ENCODE peak calls at places on chromosomes 6 and 20, in six cellular contexts. One of them, this sample, is unnamed.

GRCh38 chr6:53048431-53049195 is 16.6 kb upstream of the FBXO9 start:
- DNase-seq in lower lobe of right lung: no peak
- DNase-seq in prostate gland: no peak
- DNase-seq in colonic mucosa: no peak
- DNase-seq in right cardiac atrium: no peak
- DNase-seq in CD4-positive, CD25-positive, alpha-beta regulatory T cell: peak; percentile 68
- DNase-seq in this sample: no peak

GRCh38 chr20:63554361-63555278 is 661 bp downstream of the FNDC11 start:
- DNase-seq in lower lobe of right lung: no peak
- DNase-seq in prostate gland: no peak
- DNase-seq in colonic mucosa: no peak
- DNase-seq in right cardiac atrium: no peak
- DNase-seq in CD4-positive, CD25-positive, alpha-beta regulatory T cell: no peak
- DNase-seq in this sample: no peak

GRCh38 chr6:112562348-112563220 is 215.5 kb downstream of the RFPL4B start:
- DNase-seq in lower lobe of right lung: no peak
- DNase-seq in prostate gland: no peak
- DNase-seq in colonic mucosa: no peak
- DNase-seq in right cardiac atrium: peak; percentile 55
- DNase-seq in CD4-positive, CD25-positive, alpha-beta regulatory T cell: no peak
- DNase-seq in this sample: no peak

GRCh38 chr6:32113386-32114352 is 4.5 kb upstream of the TNXB start:
- DNase-seq in lower lobe of right lung: peak; percentile 79
- DNase-seq in prostate gland: no peak
- DNase-seq in colonic mucosa: peak; percentile 65
- DNase-seq in right cardiac atrium: peak; percentile 96
- DNase-seq in CD4-positive, CD25-positive, alpha-beta regulatory T cell: no peak
- DNase-seq in this sample: peak; percentile 68

GRCh38 chr20:63703976-63704748 is 3.6 kb downstream of the ARFRP1 start:
- DNase-seq in lower lobe of right lung: no peak
- DNase-seq in prostate gland: no peak
- DNase-seq in colonic mucosa: no peak
- DNase-seq in right cardiac atrium: no peak
- DNase-seq in CD4-positive, CD25-positive, alpha-beta regulatory T cell: no peak
- DNase-seq in this sample: no peak

GRCh38 chr20:41178495-41178894 is 41.2 kb downstream of the PLCG1 start:
- DNase-seq in lower lobe of right lung: no peak
- DNase-seq in prostate gland: no peak
- DNase-seq in colonic mucosa: no peak
- DNase-seq in right cardiac atrium: peak; percentile 24
- DNase-seq in CD4-positive, CD25-positive, alpha-beta regulatory T cell: no peak
- DNase-seq in this sample: peak; percentile 11

GRCh38 chr20:31901615-31902014 is 31.2 kb downstream of the TTLL9 start:
- DNase-seq in lower lobe of right lung: no peak
- DNase-seq in prostate gland: no peak
- DNase-seq in colonic mucosa: no peak
- DNase-seq in right cardiac atrium: no peak
- DNase-seq in CD4-positive, CD25-positive, alpha-beta regulatory T cell: no peak
- DNase-seq in this sample: no peak

GRCh38 chr6:124960757-124961467 is 1.3 kb upstream of the RNF217 start:
- DNase-seq in lower lobe of right lung: no peak
- DNase-seq in prostate gland: no peak
- DNase-seq in colonic mucosa: no peak
- DNase-seq in right cardiac atrium: no peak
- DNase-seq in CD4-positive, CD25-positive, alpha-beta regulatory T cell: no peak
- DNase-seq in this sample: no peak

GRCh38 chr6:127516676-127517273 is 2.4 kb downstream of the MTCL3 start:
- DNase-seq in lower lobe of right lung: no peak
- DNase-seq in prostate gland: no peak
- DNase-seq in colonic mucosa: peak; percentile 20
- DNase-seq in right cardiac atrium: peak; percentile 50
- DNase-seq in CD4-positive, CD25-positive, alpha-beta regulatory T cell: peak; percentile 53
- DNase-seq in this sample: no peak

GRCh38 chr6:34671801-34672656 is 24.5 kb downstream of the ILRUN start:
- DNase-seq in lower lobe of right lung: no peak
- DNase-seq in prostate gland: no peak
- DNase-seq in colonic mucosa: peak; percentile 65
- DNase-seq in right cardiac atrium: peak; percentile 70
- DNase-seq in CD4-positive, CD25-positive, alpha-beta regulatory T cell: peak; percentile 83
- DNase-seq in this sample: no peak

GRCh38 chr6:142884214-142885035 is 60.6 kb downstream of the HIVEP2 start:
- DNase-seq in lower lobe of right lung: no peak
- DNase-seq in prostate gland: no peak
- DNase-seq in colonic mucosa: no peak
- DNase-seq in right cardiac atrium: no peak
- DNase-seq in CD4-positive, CD25-positive, alpha-beta regulatory T cell: no peak
- DNase-seq in this sample: no peak

GRCh38 chr6:46921059-46921458 is 679 bp downstream of the ADGRF5 start:
- DNase-seq in lower lobe of right lung: no peak
- DNase-seq in prostate gland: no peak
- DNase-seq in colonic mucosa: no peak
- DNase-seq in right cardiac atrium: no peak
- DNase-seq in CD4-positive, CD25-positive, alpha-beta regulatory T cell: no peak
- DNase-seq in this sample: no peak

GRCh38 chr20:31517373-31517772 is 3.1 kb downstream of the HM13 start:
- DNase-seq in lower lobe of right lung: no peak
- DNase-seq in prostate gland: peak; percentile 37
- DNase-seq in colonic mucosa: peak; percentile 68
- DNase-seq in right cardiac atrium: peak; percentile 53
- DNase-seq in CD4-positive, CD25-positive, alpha-beta regulatory T cell: no peak
- DNase-seq in this sample: no peak

GRCh38 chr6:130810307-130811030 is 16.7 kb upstream of the SMLR1 start:
- DNase-seq in lower lobe of right lung: no peak
- DNase-seq in prostate gland: no peak
- DNase-seq in colonic mucosa: no peak
- DNase-seq in right cardiac atrium: no peak
- DNase-seq in CD4-positive, CD25-positive, alpha-beta regulatory T cell: no peak
- DNase-seq in this sample: no peak

GRCh38 chr6:150256618-150257272 is 112.1 kb upstream of the IYD start:
- DNase-seq in lower lobe of right lung: no peak
- DNase-seq in prostate gland: no peak
- DNase-seq in colonic mucosa: no peak
- DNase-seq in right cardiac atrium: no peak
- DNase-seq in CD4-positive, CD25-positive, alpha-beta regulatory T cell: no peak
- DNase-seq in this sample: no peak

GRCh38 chr20:53574259-53574789 is 19.3 kb downstream of the ZNF217 start:
- DNase-seq in lower lobe of right lung: no peak
- DNase-seq in prostate gland: no peak
- DNase-seq in colonic mucosa: no peak
- DNase-seq in right cardiac atrium: no peak
- DNase-seq in CD4-positive, CD25-positive, alpha-beta regulatory T cell: no peak
- DNase-seq in this sample: peak; percentile 34

GRCh38 chr6:47137073-47137472 is 94.9 kb upstream of the ADGRF1 start:
- DNase-seq in lower lobe of right lung: no peak
- DNase-seq in prostate gland: no peak
- DNase-seq in colonic mucosa: no peak
- DNase-seq in right cardiac atrium: no peak
- DNase-seq in CD4-positive, CD25-positive, alpha-beta regulatory T cell: no peak
- DNase-seq in this sample: no peak

GRCh38 chr6:63567966-63568365 is 4.3 kb upstream of the LOC128125822 start:
- DNase-seq in lower lobe of right lung: no peak
- DNase-seq in prostate gland: no peak
- DNase-seq in colonic mucosa: no peak
- DNase-seq in right cardiac atrium: no peak
- DNase-seq in CD4-positive, CD25-positive, alpha-beta regulatory T cell: no peak
- DNase-seq in this sample: no peak

GRCh38 chr6:65922049-65922448 is 215.0 kb upstream of the EYS start:
- DNase-seq in lower lobe of right lung: no peak
- DNase-seq in prostate gland: no peak
- DNase-seq in colonic mucosa: no peak
- DNase-seq in right cardiac atrium: no peak
- DNase-seq in CD4-positive, CD25-positive, alpha-beta regulatory T cell: no peak
- DNase-seq in this sample: no peak

GRCh38 chr6:30657454-30657853 is 10.5 kb downstream of the C6orf136 start:
- DNase-seq in lower lobe of right lung: no peak
- DNase-seq in prostate gland: no peak
- DNase-seq in colonic mucosa: no peak
- DNase-seq in right cardiac atrium: no peak
- DNase-seq in CD4-positive, CD25-positive, alpha-beta regulatory T cell: no peak
- DNase-seq in this sample: no peak

GRCh38 chr6:30654798-30655742 is 8.1 kb downstream of the C6orf136 start:
- DNase-seq in lower lobe of right lung: no peak
- DNase-seq in prostate gland: no peak
- DNase-seq in colonic mucosa: no peak
- DNase-seq in right cardiac atrium: no peak
- DNase-seq in CD4-positive, CD25-positive, alpha-beta regulatory T cell: no peak
- DNase-seq in this sample: no peak

GRCh38 chr6:30651143-30651542 is 4.2 kb downstream of the C6orf136 start:
- DNase-seq in lower lobe of right lung: no peak
- DNase-seq in prostate gland: no peak
- DNase-seq in colonic mucosa: no peak
- DNase-seq in right cardiac atrium: no peak
- DNase-seq in CD4-positive, CD25-positive, alpha-beta regulatory T cell: no peak
- DNase-seq in this sample: no peak

GRCh38 chr6:30656513-30656912 is 9.6 kb downstream of the C6orf136 start:
- DNase-seq in lower lobe of right lung: peak; percentile 59
- DNase-seq in prostate gland: no peak
- DNase-seq in colonic mucosa: no peak
- DNase-seq in right cardiac atrium: peak; percentile 60
- DNase-seq in CD4-positive, CD25-positive, alpha-beta regulatory T cell: no peak
- DNase-seq in this sample: no peak

DNA sequence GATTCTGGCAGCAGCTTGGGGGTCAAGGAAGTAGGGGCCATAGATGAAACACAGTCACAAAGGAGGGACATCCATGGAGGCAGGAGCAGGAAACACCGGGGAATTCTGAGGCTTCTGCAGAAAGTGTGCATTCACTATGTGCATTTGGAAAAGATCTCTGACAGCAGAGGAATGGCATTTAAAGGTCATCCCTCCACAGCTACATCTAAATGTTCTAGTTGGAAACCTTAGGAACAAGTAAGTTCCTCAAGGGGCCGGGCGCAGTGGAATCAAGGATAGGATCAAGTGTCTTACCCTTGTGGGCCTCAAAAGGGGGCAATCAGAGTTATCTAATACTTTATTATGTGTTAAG is 8.8 kb downstream of the C6orf136 start:
- DNase-seq in lower lobe of right lung: no peak
- DNase-seq in prostate gland: no peak
- DNase-seq in colonic mucosa: no peak
- DNase-seq in right cardiac atrium: no peak
- DNase-seq in CD4-positive, CD25-positive, alpha-beta regulatory T cell: no peak
- DNase-seq in this sample: no peak
- H3K4me1 ChIP-seq in lower lobe of right lung: no peaks in the 10 kb centered on the region
- H3K4me1 ChIP-seq in prostate gland: no peaks in the 10 kb centered on the region
- H3K4me1 ChIP-seq in colonic mucosa: no peaks in the 10 kb centered on the region
- H3K4me1 ChIP-seq in right cardiac atrium: no peaks in the 10 kb centered on the region
- H3K4me1 ChIP-seq in CD4-positive, CD25-positive, alpha-beta regulatory T cell: no peaks in the 10 kb centered on the region
- H3K4me1 ChIP-seq in this sample: no peaks in the 10 kb centered on the region

GRCh38 chr20:23143986-23144695 is 58.0 kb upstream of the CD93 start:
- DNase-seq in lower lobe of right lung: no peak
- DNase-seq in prostate gland: no peak
- DNase-seq in colonic mucosa: no peak
- DNase-seq in right cardiac atrium: no peak
- DNase-seq in CD4-positive, CD25-positive, alpha-beta regulatory T cell: no peak
- DNase-seq in this sample: no peak
- H3K27ac ChIP-seq in lower lobe of right lung: peak overlapping the region; percentile 31
- H3K27ac ChIP-seq in prostate gland: no peak overlapping the region
- H3K27ac ChIP-seq in colonic mucosa: no peak overlapping the region
- H3K27ac ChIP-seq in right cardiac atrium: no peak overlapping the region
- H3K27ac ChIP-seq in CD4-positive, CD25-positive, alpha-beta regulatory T cell: no peak overlapping the region
- H3K27ac ChIP-seq in this sample: no peak overlapping the region

GRCh38 chr6:144660545-144660944 is 375.4 kb downstream of the UTRN start:
- DNase-seq in lower lobe of right lung: no peak
- DNase-seq in prostate gland: no peak
- DNase-seq in colonic mucosa: peak; percentile 36
- DNase-seq in right cardiac atrium: peak; percentile 37
- DNase-seq in CD4-positive, CD25-positive, alpha-beta regulatory T cell: no peak
- DNase-seq in this sample: no peak

GRCh38 chr6:144661101-144661806 is 376.1 kb downstream of the UTRN start:
- DNase-seq in lower lobe of right lung: no peak
- DNase-seq in prostate gland: no peak
- DNase-seq in colonic mucosa: peak; percentile 87
- DNase-seq in right cardiac atrium: no peak
- DNase-seq in CD4-positive, CD25-positive, alpha-beta regulatory T cell: no peak
- DNase-seq in this sample: no peak

GRCh38 chr6:144664281-144664680 is 379.1 kb downstream of the UTRN start:
- DNase-seq in lower lobe of right lung: no peak
- DNase-seq in prostate gland: no peak
- DNase-seq in colonic mucosa: no peak
- DNase-seq in right cardiac atrium: no peak
- DNase-seq in CD4-positive, CD25-positive, alpha-beta regulatory T cell: no peak
- DNase-seq in this sample: no peak

GRCh38 chr6:144664947-144665346 is 379.8 kb downstream of the UTRN start:
- DNase-seq in lower lobe of right lung: no peak
- DNase-seq in prostate gland: no peak
- DNase-seq in colonic mucosa: no peak
- DNase-seq in right cardiac atrium: no peak
- DNase-seq in CD4-positive, CD25-positive, alpha-beta regulatory T cell: no peak
- DNase-seq in this sample: no peak

DNA sequence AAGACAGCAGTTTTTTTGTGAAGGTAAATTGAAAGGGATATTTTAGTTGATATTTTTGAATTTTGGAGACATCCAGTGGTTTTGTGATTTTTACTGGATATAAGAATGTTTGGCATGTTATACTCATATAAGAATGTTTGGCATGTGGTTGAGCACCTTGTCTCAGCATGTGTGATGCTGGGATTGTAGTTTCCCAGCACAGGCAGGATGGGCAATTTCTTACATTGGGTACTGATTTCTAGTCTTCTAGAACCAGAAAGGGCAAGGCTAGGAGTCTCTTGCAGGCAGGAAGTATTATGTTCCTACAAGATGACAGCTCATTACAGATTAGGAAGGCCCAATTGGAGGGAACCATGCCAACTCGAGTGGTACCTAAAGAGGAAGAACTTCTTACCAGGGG is 377.7 kb downstream of the UTRN start:
- DNase-seq in lower lobe of right lung: no peak
- DNase-seq in prostate gland: no peak
- DNase-seq in colonic mucosa: peak; percentile 42
- DNase-seq in right cardiac atrium: no peak
- DNase-seq in CD4-positive, CD25-positive, alpha-beta regulatory T cell: no peak
- DNase-seq in this sample: no peak
- H3K4me1 ChIP-seq in lower lobe of right lung: peaks cover 35% of the 10 kb centered on the region
- H3K4me1 ChIP-seq in prostate gland: no peaks in the 10 kb centered on the region
- H3K4me1 ChIP-seq in colonic mucosa: peaks cover 5% of the 10 kb centered on the region
- H3K4me1 ChIP-seq in right cardiac atrium: peaks cover 7% of the 10 kb centered on the region
- H3K4me1 ChIP-seq in CD4-positive, CD25-positive, alpha-beta regulatory T cell: peaks cover 46% of the 10 kb centered on the region
- H3K4me1 ChIP-seq in this sample: no peaks in the 10 kb centered on the region

GRCh38 chr20:48787861-48788375 is 39.9 kb downstream of the PREX1 start:
- DNase-seq in lower lobe of right lung: no peak
- DNase-seq in prostate gland: no peak
- DNase-seq in colonic mucosa: no peak
- DNase-seq in right cardiac atrium: no peak
- DNase-seq in CD4-positive, CD25-positive, alpha-beta regulatory T cell: no peak
- DNase-seq in this sample: no peak

GRCh38 chr20:48788486-48789072 is 39.2 kb downstream of the PREX1 start:
- DNase-seq in lower lobe of right lung: no peak
- DNase-seq in prostate gland: no peak
- DNase-seq in colonic mucosa: no peak
- DNase-seq in right cardiac atrium: no peak
- DNase-seq in CD4-positive, CD25-positive, alpha-beta regulatory T cell: no peak
- DNase-seq in this sample: no peak

GRCh38 chr20:48785801-48786200 is 42.0 kb downstream of the PREX1 start:
- DNase-seq in lower lobe of right lung: no peak
- DNase-seq in prostate gland: no peak
- DNase-seq in colonic mucosa: no peak
- DNase-seq in right cardiac atrium: no peak
- DNase-seq in CD4-positive, CD25-positive, alpha-beta regulatory T cell: no peak
- DNase-seq in this sample: no peak

GRCh38 chr20:48785256-48785655 is 42.5 kb downstream of the PREX1 start:
- DNase-seq in lower lobe of right lung: no peak
- DNase-seq in prostate gland: no peak
- DNase-seq in colonic mucosa: no peak
- DNase-seq in right cardiac atrium: no peak
- DNase-seq in CD4-positive, CD25-positive, alpha-beta regulatory T cell: no peak
- DNase-seq in this sample: no peak

GRCh38 chr20:48786916-48787676 is 40.7 kb downstream of the PREX1 start:
- DNase-seq in lower lobe of right lung: no peak
- DNase-seq in prostate gland: no peak
- DNase-seq in colonic mucosa: no peak
- DNase-seq in right cardiac atrium: no peak
- DNase-seq in CD4-positive, CD25-positive, alpha-beta regulatory T cell: no peak
- DNase-seq in this sample: no peak
- H3K27ac ChIP-seq in lower lobe of right lung: no peak overlapping the region
- H3K27ac ChIP-seq in prostate gland: peak overlapping the region; percentile 39
- H3K27ac ChIP-seq in colonic mucosa: no peak overlapping the region
- H3K27ac ChIP-seq in right cardiac atrium: no peak overlapping the region
- H3K27ac ChIP-seq in CD4-positive, CD25-positive, alpha-beta regulatory T cell: no peak overlapping the region
- H3K27ac ChIP-seq in this sample: peak overlapping the region; percentile 83

This sample was measured in breast epithelium.